ENCODE peak calls at places on chromosome 10, in four cellular contexts. H is sigmoid colon, X is astrocyte of the spinal cord, I is AG04450. U is an unnamed sample.

GRCh38 chr10:106707657-106708056 is 456.8 kb downstream of the SORCS1 start:
- DNase-seq in H (no peak), X (no peak), I (no peak), U (no peak)

GRCh38 chr10:99528867-99529285 is 3.9 kb upstream of the NKX2-3 start:
- DNase-seq in H (no peak), X (no peak), I (no peak), U (no peak)

GRCh38 chr10:73232887-73233286 is 14.2 kb downstream of the DNAJC9 start:
- DNase-seq in H (no peak), X (no peak), I (no peak), U (no peak)

GRCh38 chr10:117719558-117719957 is 177.0 kb downstream of the EMX2 start:
- DNase-seq in H (no peak), X (no peak), I (no peak), U (no peak)

GRCh38 chr10:102815790-102816549 is 21.2 kb downstream of the CYP17A1 start:
- DNase-seq in H (peak), X (peak), I (peak), U (no peak)

GRCh38 chr10:70578371-70578947 is 24.1 kb downstream of the PRF1 start:
- DNase-seq in H (peak), X (peak), I (peak), U (no peak)

GRCh38 chr10:128180843-128181242 is 54.6 kb upstream of the MKI67 start:
- DNase-seq in H (no peak), X (no peak), I (no peak), U (no peak)

GRCh38 chr10:98357208-98357836 is 57.7 kb downstream of the PYROXD2 start:
- DNase-seq in H (no peak), X (peak), I (peak), U (no peak)

GRCh38 chr10:124287791-124288190 is 130.9 kb downstream of the OAT start:
- DNase-seq in H (peak), X (no peak), I (no peak), U (peak)

GRCh38 chr10:124161212-124162000 is 68.0 kb upstream of the CHST15 start:
- DNase-seq in H (no peak), X (no peak), I (no peak), U (no peak)

GRCh38 chr10:27542812-27543211 is 38.7 kb downstream of the RAB18 start:
- DNase-seq in H (no peak), X (peak), I (no peak), U (no peak)

GRCh38 chr10:28620251-28620650 is 57.1 kb upstream of the BAMBI start:
- DNase-seq in H (no peak), X (no peak), I (no peak), U (no peak)

GRCh38 chr10:119750391-119751230 is 24.8 kb downstream of the INPP5F start:
- DNase-seq in H (peak), X (peak), I (peak), U (no peak)

GRCh38 chr10:22010973-22011408 is 7.5 kb upstream of the DNAJC1 start:
- DNase-seq in H (no peak), X (peak), I (no peak), U (no peak)

GRCh38 chr10:31278279-31278941 is 40.6 kb upstream of the ZEB1 start:
- DNase-seq in H (no peak), X (no peak), I (no peak), U (no peak)

GRCh38 chr10:670990-671389 is 18.5 kb downstream of the DIP2C start:
- DNase-seq in H (no peak), X (no peak), I (no peak), U (no peak)

GRCh38 chr10:35600193-35600592 is 4.9 kb upstream of the GJD4 start:
- DNase-seq in H (no peak), X (no peak), I (no peak), U (no peak)

GRCh38 chr10:51342381-51342780 is 268.1 kb downstream of the PRKG1 start:
- DNase-seq in H (no peak), X (no peak), I (no peak), U (no peak)

GRCh38 chr10:79399242-79399831 is 46.1 kb downstream of the ZCCHC24 start:
- DNase-seq in H (peak), X (peak), I (peak), U (no peak)

GRCh38 chr10:23656735-23657134 is 217.9 kb downstream of the OTUD1 start:
- DNase-seq in H (no peak), X (no peak), I (no peak), U (no peak)

GRCh38 chr10:86647773-86648705 is 6.3 kb upstream of the OPN4 start:
- DNase-seq in H (no peak), X (no peak), I (no peak), U (no peak)

GRCh38 chr10:375885-376505 is 240.7 kb downstream of the ZMYND11 start:
- DNase-seq in H (peak), X (no peak), I (no peak), U (no peak)

GRCh38 chr10:101560293-101561067 is 27.6 kb downstream of the POLL start:
- DNase-seq in H (peak), X (no peak), I (no peak), U (peak)

GRCh38 chr10:76428541-76429330 is 997.3 kb downstream of the LRMDA start:
- DNase-seq in H (no peak), X (peak), I (peak), U (no peak)

GRCh38 chr10:4046030-4046429 is 261.0 kb upstream of the KLF6 start:
- DNase-seq in H (no peak), X (no peak), I (no peak), U (no peak)

GRCh38 chr10:49153115-49153514 is 19.3 kb upstream of the FAM170B start:
- DNase-seq in H (no peak), X (no peak), I (no peak), U (no peak)

GRCh38 chr10:34739915-34740314 is 75.2 kb downstream of the PARD3 start:
- DNase-seq in H (peak), X (peak), I (peak), U (no peak)

GRCh38 chr10:68861253-68861652 is 33.9 kb downstream of the STOX1 start:
- DNase-seq in H (no peak), X (peak), I (no peak), U (no peak)

GRCh38 chr10:32237644-32238345 is 109.2 kb downstream of the EPC1 start:
- DNase-seq in H (no peak), X (peak), I (peak), U (no peak)

GRCh38 chr10:69348824-69349541 is 67.7 kb downstream of the TACR2 start:
- DNase-seq in H (peak), X (peak), I (peak), U (peak)

GRCh38 chr10:73793456-73793855 is 8.1 kb downstream of the ZSWIM8 start:
- DNase-seq in H (no peak), X (no peak), I (no peak), U (no peak)

GRCh38 chr10:92839191-92840085 is 8.9 kb upstream of the EXOC6 start:
- DNase-seq in H (no peak), X (peak), I (no peak), U (no peak)

GRCh38 chr10:96422525-96422924 is 63.7 kb upstream of the OPALIN start:
- DNase-seq in H (no peak), X (no peak), I (no peak), U (no peak)

GRCh38 chr10:89164920-89165319 is 42.2 kb downstream of the CH25H start:
- DNase-seq in H (no peak), X (no peak), I (no peak), U (no peak)

GRCh38 chr10:91298224-91298862 is 77.9 kb downstream of the PCGF5 start:
- DNase-seq in H (peak), X (peak), I (peak), U (peak)

GRCh38 chr10:51658075-51658474 is 41.3 kb downstream of the CSTF2T start:
- DNase-seq in H (no peak), X (no peak), I (no peak), U (no peak)

DNA sequence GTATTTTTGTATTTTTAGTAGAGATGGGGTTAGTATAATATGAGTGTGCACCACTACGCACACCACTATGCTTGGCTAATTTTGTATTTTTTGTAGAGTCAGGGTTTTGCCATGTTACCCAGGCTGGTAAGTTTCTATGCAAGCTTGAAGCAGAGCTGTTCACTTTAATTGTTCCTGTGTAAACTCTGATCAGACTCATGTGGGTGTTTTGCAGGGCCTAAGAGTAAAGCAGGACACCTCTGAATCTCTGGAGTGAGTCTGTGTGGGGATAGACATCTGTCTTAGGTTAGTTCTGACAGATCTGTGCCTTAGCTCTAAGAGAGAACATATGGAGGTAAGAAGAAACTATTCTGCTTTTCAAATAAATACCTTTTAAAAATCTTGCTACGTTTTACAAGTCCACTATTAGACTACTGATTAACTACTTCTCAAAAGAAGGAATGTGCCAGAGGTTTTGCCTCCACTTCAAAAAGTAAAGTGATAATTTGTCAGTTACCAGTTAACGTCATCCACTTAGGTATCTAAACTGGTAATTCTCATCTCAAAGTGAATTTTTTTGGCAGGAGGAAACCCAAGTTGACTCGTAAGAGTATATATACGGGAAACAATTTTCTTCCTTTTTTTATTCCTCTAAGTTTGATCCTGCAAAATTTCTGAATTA is 1.1 kb downstream of the COL17A1 start:
- DNase-seq in H (no peak), X (no peak), I (no peak), U (no peak)
- H3K4me3 ChIP-seq in H (no peak), X (no peak), I (no peak), U (peak)

GRCh38 chr10:95246582-95247051 is 44.2 kb downstream of the PDLIM1 start:
- DNase-seq in H (peak), X (peak), I (no peak), U (no peak)
- TF ChIP-seq CTCF in H (peak), X (peak), I (peak), U (peak)

GRCh38 chr10:133279266-133279960 is 2.7 kb upstream of the ADAM8 start:
- DNase-seq in H (no peak), X (no peak), I (no peak), U (no peak)

GRCh38 chr10:133279961-133280283 is 3.3 kb upstream of the ADAM8 start:
- DNase-seq in H (no peak), X (no peak), I (no peak), U (no peak)

GRCh38 chr10:133277993-133278576 is 1.4 kb upstream of the ADAM8 start:
- DNase-seq in H (no peak), X (no peak), I (no peak), U (no peak)

GRCh38 chr10:133277277-133277992 is 767 bp upstream of the ADAM8 start:
- DNase-seq in H (no peak), X (no peak), I (no peak), U (no peak)

GRCh38 chr10:133278577-133279265 is 2.1 kb upstream of the ADAM8 start:
- DNase-seq in H (no peak), X (peak), I (no peak), U (peak)
- H3K4me3 ChIP-seq in H (no peak), X (no peak), I (no peak), U (no peak)

GRCh38 chr10:15146366-15146765 is 22.1 kb downstream of the NMT2 start:
- DNase-seq in H (no peak), X (no peak), I (no peak), U (no peak)
- TF ChIP-seq CTCF in H (no peak), X (no peak), I (no peak), U (no peak)

DNA sequence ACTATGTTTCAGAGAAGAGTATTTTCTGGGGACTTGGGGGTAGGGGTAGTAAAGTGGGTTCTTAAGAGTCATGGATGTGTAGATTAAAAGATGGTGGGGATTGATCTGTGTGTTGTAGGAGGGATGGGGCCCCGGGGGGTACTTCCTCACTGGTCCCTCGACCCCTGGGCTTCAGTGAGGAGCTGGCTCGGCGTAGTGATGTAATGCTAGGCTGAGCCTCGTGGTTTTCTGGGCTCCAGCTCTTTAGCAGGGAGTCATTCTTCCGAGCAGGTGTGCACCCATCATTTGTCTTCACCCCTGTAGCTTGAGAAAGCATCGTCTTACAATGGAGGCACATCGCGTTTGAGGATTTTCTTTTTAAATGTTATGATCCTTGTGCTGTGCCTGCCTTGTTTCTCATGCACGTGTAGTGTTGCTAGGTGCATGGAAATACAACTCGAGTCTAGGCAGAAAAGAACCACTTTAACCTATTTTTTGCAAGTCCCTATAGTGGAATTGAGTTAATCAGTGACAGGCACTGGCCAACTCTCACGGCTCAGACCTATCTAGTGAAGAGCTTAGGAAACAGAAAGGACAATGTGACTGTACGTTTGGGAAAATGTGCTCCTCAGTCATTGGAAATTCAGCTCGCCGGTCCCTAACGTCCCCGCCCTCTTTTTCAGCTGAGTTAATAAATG is 106.1 kb upstream of the BTBD16 start:
- DNase-seq in H (no peak), X (no peak), I (no peak), U (no peak)
- H3K4me3 ChIP-seq in H (no peak), X (no peak), I (no peak), U (no peak)

GRCh38 chr10:61978965-61979364 is 77.5 kb downstream of the ARID5B start:
- DNase-seq in H (no peak), X (no peak), I (no peak), U (no peak)
- TF ChIP-seq CTCF in H (no peak), X (peak), I (no peak), U (no peak)

DNA sequence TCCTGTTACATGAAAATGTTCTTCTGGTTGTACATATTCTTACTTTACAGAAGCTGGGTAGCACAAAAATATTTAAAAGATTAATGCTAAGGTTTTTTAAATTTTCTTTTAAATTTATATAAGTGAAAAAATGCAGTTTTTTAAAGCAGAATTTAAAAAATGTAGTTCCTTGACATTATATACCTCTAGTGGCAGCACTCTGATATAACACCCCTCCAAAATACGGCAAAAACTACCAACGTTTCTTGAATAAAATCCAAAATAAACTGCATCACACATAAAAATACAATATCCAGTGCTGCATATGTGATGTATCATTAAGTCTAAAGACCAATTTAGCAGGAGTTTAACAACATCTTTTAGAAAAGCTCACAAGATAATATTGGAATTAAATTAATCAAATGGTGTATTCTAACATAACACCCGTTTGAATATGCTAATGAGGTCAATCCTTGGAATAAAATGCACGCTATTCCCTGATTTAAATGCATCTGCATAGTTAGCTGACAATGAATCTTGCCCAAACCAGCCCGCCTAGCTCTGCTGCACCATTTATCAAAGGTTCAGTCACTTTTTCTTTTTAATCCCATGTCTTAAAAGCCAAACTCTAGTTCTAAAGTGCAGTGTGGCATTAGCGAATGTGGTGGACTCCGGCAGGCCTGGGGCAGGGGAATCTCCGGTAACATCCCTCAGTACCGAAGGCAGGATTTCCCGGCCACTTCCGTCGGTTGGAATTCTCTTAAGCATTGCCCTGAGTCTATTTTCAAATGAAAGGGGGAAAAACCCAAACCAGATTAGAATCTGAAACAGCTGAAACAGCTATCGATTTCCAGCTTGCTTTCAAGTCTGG is 1.2 kb downstream of the TCERG1L start:
- DNase-seq in H (no peak), X (no peak), I (no peak), U (no peak)
- H3K4me3 ChIP-seq in H (no peak), X (no peak), I (no peak), U (no peak)